ENCODE peak calls at places on chromosomes 16 and 17, in seven cellular contexts. One of them, this sample, is unnamed.

GRCh38 chr17:4980644-4981216 is 6.7 kb downstream of the CAMTA2 start:
- DNase-seq in A549: peak; percentile 73
- DNase-seq in WTC11: peak; percentile 31
- DNase-seq in NCI-H1105 treated with DMSO at 0.1 percent for 48 hours: peak; percentile 29
- DNase-seq in memory B cell: peak; percentile 44
- DNase-seq in cardiac fibroblast: peak; percentile 61
- DNase-seq in hepatic stellate cell: peak; percentile 60
- DNase-seq in this sample: peak; percentile 81

GRCh38 chr16:16096161-16096857 is 127.0 kb downstream of the ABCC6 start:
- DNase-seq in A549: peak; percentile 40
- DNase-seq in WTC11: no peak
- DNase-seq in NCI-H1105 treated with DMSO at 0.1 percent for 48 hours: no peak
- DNase-seq in memory B cell: no peak
- DNase-seq in cardiac fibroblast: peak; percentile 41
- DNase-seq in hepatic stellate cell: peak; percentile 66
- DNase-seq in this sample: no peak

GRCh38 chr17:30021708-30022317 is 80.4 kb downstream of the EFCAB5 start:
- DNase-seq in A549: peak; percentile 70
- DNase-seq in WTC11: no peak
- DNase-seq in NCI-H1105 treated with DMSO at 0.1 percent for 48 hours: peak; percentile 57
- DNase-seq in memory B cell: peak; percentile 35
- DNase-seq in cardiac fibroblast: peak; percentile 73
- DNase-seq in hepatic stellate cell: peak; percentile 11
- DNase-seq in this sample: peak; percentile 73

GRCh38 chr16:28157768-28158535 is 53.8 kb downstream of the XPO6 start:
- DNase-seq in A549: no peak
- DNase-seq in WTC11: no peak
- DNase-seq in NCI-H1105 treated with DMSO at 0.1 percent for 48 hours: no peak
- DNase-seq in memory B cell: no peak
- DNase-seq in cardiac fibroblast: peak; percentile 53
- DNase-seq in hepatic stellate cell: no peak
- DNase-seq in this sample: no peak

GRCh38 chr17:46859996-46860395 is 8.6 kb downstream of the WNT9B start:
- DNase-seq in A549: no peak
- DNase-seq in WTC11: no peak
- DNase-seq in NCI-H1105 treated with DMSO at 0.1 percent for 48 hours: no peak
- DNase-seq in memory B cell: no peak
- DNase-seq in cardiac fibroblast: no peak
- DNase-seq in hepatic stellate cell: no peak
- DNase-seq in this sample: no peak

GRCh38 chr16:27383511-27384243 is 18.3 kb upstream of the IL21R start:
- DNase-seq in A549: no peak
- DNase-seq in WTC11: no peak
- DNase-seq in NCI-H1105 treated with DMSO at 0.1 percent for 48 hours: no peak
- DNase-seq in memory B cell: no peak
- DNase-seq in cardiac fibroblast: no peak
- DNase-seq in hepatic stellate cell: no peak
- DNase-seq in this sample: no peak

GRCh38 chr16:23434380-23434779 is 18.6 kb downstream of the COG7 start:
- DNase-seq in A549: peak; percentile 33
- DNase-seq in WTC11: no peak
- DNase-seq in NCI-H1105 treated with DMSO at 0.1 percent for 48 hours: peak; percentile 75
- DNase-seq in memory B cell: peak; percentile 68
- DNase-seq in cardiac fibroblast: peak; percentile 85
- DNase-seq in hepatic stellate cell: peak; percentile 38
- DNase-seq in this sample: peak; percentile 90

GRCh38 chr17:34638526-34639260 is 59.3 kb downstream of the TMEM132E start:
- DNase-seq in A549: no peak
- DNase-seq in WTC11: no peak
- DNase-seq in NCI-H1105 treated with DMSO at 0.1 percent for 48 hours: no peak
- DNase-seq in memory B cell: no peak
- DNase-seq in cardiac fibroblast: no peak
- DNase-seq in hepatic stellate cell: no peak
- DNase-seq in this sample: no peak

GRCh38 chr16:76956394-76956793 is 234.6 kb upstream of the MON1B start:
- DNase-seq in A549: no peak
- DNase-seq in WTC11: no peak
- DNase-seq in NCI-H1105 treated with DMSO at 0.1 percent for 48 hours: no peak
- DNase-seq in memory B cell: no peak
- DNase-seq in cardiac fibroblast: peak; percentile 3
- DNase-seq in hepatic stellate cell: no peak
- DNase-seq in this sample: no peak

GRCh38 chr17:73600103-73600871 is 44.0 kb downstream of the SDK2 start:
- DNase-seq in A549: no peak
- DNase-seq in WTC11: no peak
- DNase-seq in NCI-H1105 treated with DMSO at 0.1 percent for 48 hours: no peak
- DNase-seq in memory B cell: no peak
- DNase-seq in cardiac fibroblast: no peak
- DNase-seq in hepatic stellate cell: no peak
- DNase-seq in this sample: no peak

GRCh38 chr17:49390548-49391324 is 23.9 kb downstream of the PHB1 start:
- DNase-seq in A549: no peak
- DNase-seq in WTC11: no peak
- DNase-seq in NCI-H1105 treated with DMSO at 0.1 percent for 48 hours: no peak
- DNase-seq in memory B cell: no peak
- DNase-seq in cardiac fibroblast: peak; percentile 6
- DNase-seq in hepatic stellate cell: peak; percentile 29
- DNase-seq in this sample: peak; percentile 63

GRCh38 chr17:43905985-43906852 is 1.1 kb downstream of the MPP2 start:
- DNase-seq in A549: peak; percentile 54
- DNase-seq in WTC11: peak; percentile 86
- DNase-seq in NCI-H1105 treated with DMSO at 0.1 percent for 48 hours: peak; percentile 47
- DNase-seq in memory B cell: no peak
- DNase-seq in cardiac fibroblast: peak; percentile 52
- DNase-seq in hepatic stellate cell: peak; percentile 66
- DNase-seq in this sample: no peak

GRCh38 chr17:81286491-81287145 is 8.5 kb downstream of the SLC38A10 start:
- DNase-seq in A549: no peak
- DNase-seq in WTC11: no peak
- DNase-seq in NCI-H1105 treated with DMSO at 0.1 percent for 48 hours: no peak
- DNase-seq in memory B cell: no peak
- DNase-seq in cardiac fibroblast: no peak
- DNase-seq in hepatic stellate cell: no peak
- DNase-seq in this sample: no peak

GRCh38 chr16:89347807-89348206 is 130.3 kb downstream of the ZNF778 start:
- DNase-seq in A549: no peak
- DNase-seq in WTC11: no peak
- DNase-seq in NCI-H1105 treated with DMSO at 0.1 percent for 48 hours: no peak
- DNase-seq in memory B cell: no peak
- DNase-seq in cardiac fibroblast: no peak
- DNase-seq in hepatic stellate cell: no peak
- DNase-seq in this sample: no peak

GRCh38 chr17:49545811-49546545 is 29.7 kb upstream of the NXPH3 start:
- DNase-seq in A549: no peak
- DNase-seq in WTC11: no peak
- DNase-seq in NCI-H1105 treated with DMSO at 0.1 percent for 48 hours: no peak
- DNase-seq in memory B cell: no peak
- DNase-seq in cardiac fibroblast: no peak
- DNase-seq in hepatic stellate cell: no peak
- DNase-seq in this sample: no peak

GRCh38 chr17:48791128-48792032 is 25.6 kb downstream of the TTLL6 start:
- DNase-seq in A549: peak; percentile 94
- DNase-seq in WTC11: peak; percentile 85
- DNase-seq in NCI-H1105 treated with DMSO at 0.1 percent for 48 hours: peak; percentile 15
- DNase-seq in memory B cell: no peak
- DNase-seq in cardiac fibroblast: peak; percentile 87
- DNase-seq in hepatic stellate cell: peak; percentile 81
- DNase-seq in this sample: peak; percentile 62

GRCh38 chr17:31696184-31696602 is 162.9 kb downstream of the COPRS start:
- DNase-seq in A549: no peak
- DNase-seq in WTC11: peak; percentile 23
- DNase-seq in NCI-H1105 treated with DMSO at 0.1 percent for 48 hours: no peak
- DNase-seq in memory B cell: no peak
- DNase-seq in cardiac fibroblast: peak; percentile 83
- DNase-seq in hepatic stellate cell: peak; percentile 89
- DNase-seq in this sample: no peak

GRCh38 chr17:51764387-51764971 is 394.0 kb downstream of the CA10 start:
- DNase-seq in A549: peak; percentile 78
- DNase-seq in WTC11: peak; percentile 56
- DNase-seq in NCI-H1105 treated with DMSO at 0.1 percent for 48 hours: peak; percentile 44
- DNase-seq in memory B cell: no peak
- DNase-seq in cardiac fibroblast: peak; percentile 72
- DNase-seq in hepatic stellate cell: peak; percentile 34
- DNase-seq in this sample: peak; percentile 63

GRCh38 chr16:67548265-67549126 is 13.8 kb upstream of the CTCF start:
- DNase-seq in A549: no peak
- DNase-seq in WTC11: no peak
- DNase-seq in NCI-H1105 treated with DMSO at 0.1 percent for 48 hours: no peak
- DNase-seq in memory B cell: no peak
- DNase-seq in cardiac fibroblast: no peak
- DNase-seq in hepatic stellate cell: peak; percentile 8
- DNase-seq in this sample: peak; percentile 87